ENCODE peak calls at places on chromosome 16, in four cellular contexts. G, Z, V and Q are unnamed samples.

GRCh38 chr16:75234856-75235696 is 16.3 kb downstream of the CTRB1 start:
- DNase-seq in G (peak; percentile 70), Z (no peak), V (no peak), Q (no peak)

GRCh38 chr16:88922114-88922825 is 54.7 kb downstream of the CBFA2T3 start:
- DNase-seq in G (peak; percentile 84), Z (no peak), V (peak; percentile 54), Q (no peak)

GRCh38 chr16:66717112-66717675 is 20.7 kb upstream of the CMTM4 start:
- DNase-seq in G (no peak), Z (peak; percentile 54), V (peak; percentile 61), Q (no peak)

GRCh38 chr16:86965840-86966239 is 351.4 kb downstream of the C16orf95 start:
- DNase-seq in G (no peak), Z (no peak), V (no peak), Q (no peak)

GRCh38 chr16:86039606-86040005 is 140.6 kb downstream of the IRF8 start:
- DNase-seq in G (peak; percentile 37), Z (no peak), V (no peak), Q (no peak)

GRCh38 chr16:15672514-15673167 is 22.6 kb downstream of the NDE1 start:
- DNase-seq in G (peak; percentile 98), Z (peak; percentile 84), V (no peak), Q (peak; percentile 71)

GRCh38 chr16:15897386-15897785 is 9.0 kb upstream of the CEP20 start:
- DNase-seq in G (no peak), Z (no peak), V (no peak), Q (no peak)

GRCh38 chr16:10037771-10038170 is 144.5 kb downstream of the GRIN2A start:
- DNase-seq in G (no peak), Z (no peak), V (peak; percentile 46), Q (no peak)

GRCh38 chr16:49924078-49924477 is 68.2 kb upstream of the ZNF423 start:
- DNase-seq in G (peak; percentile 47), Z (no peak), V (no peak), Q (no peak)

GRCh38 chr16:10668322-10669045 is 26.2 kb downstream of the TEKT5 start:
- DNase-seq in G (no peak), Z (no peak), V (peak; percentile 76), Q (no peak)

GRCh38 chr16:78985736-78986605 is 614.6 kb downstream of the MAF start:
- DNase-seq in G (no peak), Z (no peak), V (no peak), Q (no peak)

GRCh38 chr16:58024673-58025350 is 742 bp upstream of the MMP15 start:
- DNase-seq in G (no peak), Z (no peak), V (peak; percentile 70), Q (no peak)

GRCh38 chr16:56606071-56606687 is 2.2 kb upstream of the MT2A start:
- DNase-seq in G (peak; percentile 85), Z (no peak), V (no peak), Q (no peak)

GRCh38 chr16:10405386-10405939 is 19.6 kb downstream of the ATF7IP2 start:
- DNase-seq in G (no peak), Z (no peak), V (no peak), Q (no peak)

GRCh38 chr16:15810411-15810810 is 46.4 kb downstream of the MYH11 start:
- DNase-seq in G (peak; percentile 37), Z (no peak), V (no peak), Q (no peak)

GRCh38 chr16:85982563-85982939 is 83.6 kb downstream of the IRF8 start:
- DNase-seq in G (peak; percentile 73), Z (peak; percentile 31), V (no peak), Q (no peak)

GRCh38 chr16:74999208-74999682 is 421 bp downstream of the ZNRF1 start:
- DNase-seq in G (peak; percentile 73), Z (no peak), V (no peak), Q (peak; percentile 5)

GRCh38 chr16:76176153-76176552 is 101.0 kb upstream of the CNTNAP4 start:
- DNase-seq in G (no peak), Z (no peak), V (no peak), Q (no peak)

GRCh38 chr16:74699666-74700065 is 996 bp downstream of the MLKL start:
- DNase-seq in G (no peak), Z (no peak), V (no peak), Q (no peak)

GRCh38 chr16:8620535-8620934 is 963 bp upstream of the METTL22 start:
- DNase-seq in G (no peak), Z (no peak), V (no peak), Q (no peak)

GRCh38 chr16:56910654-56911539 is 21.0 kb upstream of the HERPUD1 start:
- DNase-seq in G (no peak), Z (no peak), V (no peak), Q (no peak)

GRCh38 chr16:50292566-50292948 is 26.2 kb downstream of the ADCY7 start:
- DNase-seq in G (no peak), Z (no peak), V (no peak), Q (no peak)

GRCh38 chr16:30485818-30486436 is 13.4 kb downstream of the ITGAL start:
- DNase-seq in G (no peak), Z (no peak), V (no peak), Q (no peak)

GRCh38 chr16:65658339-65659275 is 536.7 kb upstream of the CDH11 start:
- DNase-seq in G (no peak), Z (no peak), V (no peak), Q (no peak)

GRCh38 chr16:30985401-30986128 is 558 bp downstream of the HSD3B7 start:
- DNase-seq in G (no peak), Z (no peak), V (peak; percentile 62), Q (no peak)

GRCh38 chr16:21023509-21024202 is 123.1 kb downstream of the LYRM1 start:
- DNase-seq in G (no peak), Z (no peak), V (no peak), Q (no peak)

GRCh38 chr16:67942200-67942509 is 1.8 kb downstream of the LCAT start:
- DNase-seq in G (no peak), Z (no peak), V (peak; percentile 73), Q (no peak)

GRCh38 chr16:67936876-67937605 is 391 bp upstream of the PSMB10 start:
- DNase-seq in G (no peak), Z (no peak), V (no peak), Q (peak; percentile 76)

GRCh38 chr16:67941469-67942199 is 2.3 kb downstream of the LCAT start:
- DNase-seq in G (no peak), Z (no peak), V (no peak), Q (no peak)

GRCh38 chr16:67940436-67941089 is 3.4 kb downstream of the LCAT start:
- DNase-seq in G (no peak), Z (no peak), V (no peak), Q (no peak)

DNA sequence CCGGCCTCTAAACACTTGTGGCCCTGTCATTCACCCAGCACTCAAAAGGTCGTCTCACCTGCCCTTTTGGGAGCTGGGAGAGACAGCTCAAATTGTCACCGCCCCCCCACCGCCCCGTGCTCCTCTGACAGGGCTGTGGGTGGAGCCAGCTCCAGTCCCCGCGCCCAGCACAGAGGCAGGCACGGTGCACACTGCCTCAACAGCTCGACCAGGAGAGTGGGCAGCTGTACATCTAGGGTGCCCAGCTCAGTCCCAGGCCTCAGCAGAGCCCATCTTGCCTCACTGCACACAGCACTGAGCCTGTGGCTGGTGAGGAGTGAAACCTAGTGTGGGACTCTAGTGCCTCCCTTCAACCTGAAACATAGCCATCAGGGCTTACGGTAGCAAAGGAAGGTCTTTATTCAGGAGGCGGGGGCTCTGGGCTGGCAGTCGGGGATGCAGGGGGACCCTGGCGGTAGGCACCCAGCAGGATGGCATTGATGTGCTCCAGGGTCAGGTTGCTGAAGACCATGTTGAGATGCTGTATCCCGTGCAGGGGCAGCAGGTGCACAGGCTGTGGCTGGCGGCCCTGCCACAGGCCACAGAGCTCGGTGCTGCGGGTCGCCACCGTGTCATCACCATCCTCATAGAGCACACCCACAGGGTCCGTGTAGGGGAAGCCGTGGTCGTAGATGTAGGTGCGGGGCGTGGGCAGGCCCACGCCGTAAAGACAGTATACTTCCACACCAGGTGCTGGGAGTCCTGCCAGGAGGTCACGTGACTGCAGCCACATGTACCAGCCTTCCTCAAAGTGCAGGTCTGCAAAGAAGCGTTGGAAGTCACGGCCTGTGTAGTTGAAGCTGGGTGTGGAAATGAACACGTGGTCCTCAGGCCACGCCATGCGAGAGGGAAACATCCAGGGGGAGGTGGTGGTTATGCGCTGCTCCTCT is 3.1 kb upstream of the PSMB10 start:
- DNase-seq in G (no peak), Z (no peak), V (no peak), Q (no peak)
- H3K27ac ChIP-seq in G (no peak overlapping the region), Z (peak overlapping the region; percentile 63), V (no peak overlapping the region), Q (peak overlapping the region; percentile 53)

GRCh38 chr16:1961651-1962067 is 2.3 kb downstream of the NDUFB10 start:
- DNase-seq in G (no peak), Z (no peak), V (no peak), Q (no peak)

GRCh38 chr16:1959269-1960039 is at the start of gene NDUFB10:
- DNase-seq in G (peak; percentile 96), Z (peak; percentile 88), V (peak; percentile 96), Q (peak; percentile 88)

GRCh38 chr16:1953734-1954133 is 755 bp downstream of the RPL3L start:
- DNase-seq in G (no peak), Z (no peak), V (no peak), Q (no peak)

GRCh38 chr16:1960665-1961630 is 1.6 kb downstream of the NDUFB10 start:
- DNase-seq in G (no peak), Z (no peak), V (peak; percentile 37), Q (no peak)

GRCh38 chr16:1958715-1959268 is 546 bp upstream of the NDUFB10 start:
- DNase-seq in G (no peak), Z (no peak), V (no peak), Q (no peak)
- H3K27me3 ChIP-seq in G (no peaks in the 10 kb centered on the region), Z (no peaks in the 10 kb centered on the region), V (no peaks in the 10 kb centered on the region), Q (no peaks in the 10 kb centered on the region)

GRCh38 chr16:63690961-63691360 is 1430.9 kb downstream of the CDH11 start:
- DNase-seq in G (no peak), Z (no peak), V (no peak), Q (no peak)
- H3K27ac ChIP-seq in G (no peak overlapping the region), Z (no peak overlapping the region), V (no peak overlapping the region), Q (no peak overlapping the region)

GRCh38 chr16:1154291-1154886 is 1.5 kb downstream of the CACNA1H start:
- DNase-seq in G (peak; percentile 89), Z (no peak), V (peak; percentile 56), Q (no peak)

GRCh38 chr16:1156983-1157638 is 4.2 kb downstream of the CACNA1H start:
- DNase-seq in G (no peak), Z (no peak), V (no peak), Q (no peak)

GRCh38 chr16:1154887-1155331 is 2.0 kb downstream of the CACNA1H start:
- DNase-seq in G (no peak), Z (no peak), V (no peak), Q (no peak)

GRCh38 chr16:1156111-1156982 is 3.4 kb downstream of the CACNA1H start:
- DNase-seq in G (peak; percentile 86), Z (no peak), V (no peak), Q (no peak)

DNA sequence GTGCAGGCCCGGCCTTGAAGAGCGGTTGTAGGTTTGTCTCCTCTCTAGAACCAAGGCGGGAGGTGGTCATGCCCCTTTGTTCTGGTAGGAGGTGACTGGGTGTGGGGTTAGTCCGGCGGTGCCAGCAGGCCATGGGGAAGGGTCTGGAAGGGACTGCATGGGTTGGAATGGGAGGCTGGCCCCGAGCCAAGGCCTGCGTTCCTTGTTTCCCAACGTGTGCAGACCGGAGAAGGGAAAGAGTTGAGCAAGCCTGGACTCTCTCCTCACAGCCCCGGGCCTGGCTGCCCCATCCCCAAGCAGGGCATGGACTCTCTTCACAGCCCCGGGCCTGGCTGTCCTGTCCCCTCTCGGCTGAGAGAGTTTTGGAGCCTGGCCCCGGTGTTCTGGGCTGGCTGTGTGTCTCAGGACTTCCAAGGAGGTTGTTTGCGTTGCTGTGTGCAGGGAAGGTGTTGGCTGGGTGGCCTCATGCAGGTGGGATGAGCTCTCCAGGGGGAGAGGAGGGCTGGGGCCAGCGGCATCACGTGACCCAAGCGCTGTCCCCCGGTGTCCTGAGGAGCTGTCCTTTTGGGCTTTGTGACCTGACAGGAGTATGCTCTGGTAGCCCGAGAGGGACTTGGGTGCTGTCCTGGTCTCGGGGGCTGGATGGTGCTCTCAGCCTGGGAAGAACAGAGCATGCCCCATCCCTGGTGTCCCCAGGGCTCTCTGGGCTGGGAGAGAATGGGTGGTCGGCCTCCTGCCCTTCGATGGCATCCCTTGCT is 2.6 kb downstream of the CACNA1H start:
- DNase-seq in G (no peak), Z (no peak), V (no peak), Q (no peak)
- H3K27me3 ChIP-seq in G (peaks cover 25% of the 10 kb centered on the region), Z (peaks cover 24% of the 10 kb centered on the region), V (peaks cover 11% of the 10 kb centered on the region), Q (peaks cover 40% of the 10 kb centered on the region)